ENCODE peak calls at places on chromosomes 7 and 10, in six cellular contexts. One of them, this sample, is unnamed.

GRCh38 chr10:10389182-10389581 is 628.5 kb upstream of the CELF2 start:
- DNase-seq in mucosa of descending colon: no peak
- DNase-seq in NT2/D1: no peak
- DNase-seq in GM12865: no peak
- DNase-seq in fibroblast of lung: no peak
- DNase-seq in dorsolateral prefrontal cortex: no peak
- DNase-seq in this sample: no peak

GRCh38 chr7:7736671-7737070 is 18.3 kb upstream of the RPA3 start:
- DNase-seq in GM12865: no peak
- DNase-seq in NT2/D1: peak
- DNase-seq in dorsolateral prefrontal cortex: no peak
- DNase-seq in fibroblast of lung: no peak
- DNase-seq in mucosa of descending colon: no peak
- DNase-seq in this sample: no peak

GRCh38 chr7:101518348-101518747 is 110.7 kb downstream of the MYL10 start:
- DNase-seq in NT2/D1: no peak
- DNase-seq in mucosa of descending colon: no peak
- DNase-seq in dorsolateral prefrontal cortex: no peak
- DNase-seq in fibroblast of lung: peak
- DNase-seq in GM12865: no peak
- DNase-seq in this sample: no peak

GRCh38 chr7:100852048-100852872 is at the start of gene SLC12A9:
- DNase-seq in mucosa of descending colon: peak
- DNase-seq in GM12865: peak
- DNase-seq in dorsolateral prefrontal cortex: peak
- DNase-seq in fibroblast of lung: peak
- DNase-seq in NT2/D1: peak
- DNase-seq in this sample: peak

GRCh38 chr7:42027521-42027920 is 209.5 kb downstream of the GLI3 start:
- DNase-seq in GM12865: no peak
- DNase-seq in mucosa of descending colon: no peak
- DNase-seq in NT2/D1: no peak
- DNase-seq in dorsolateral prefrontal cortex: no peak
- DNase-seq in fibroblast of lung: no peak
- DNase-seq in this sample: no peak

GRCh38 chr7:91135300-91135699 is 128.9 kb upstream of the FZD1 start:
- DNase-seq in GM12865: no peak
- DNase-seq in mucosa of descending colon: no peak
- DNase-seq in dorsolateral prefrontal cortex: no peak
- DNase-seq in fibroblast of lung: no peak
- DNase-seq in NT2/D1: no peak
- DNase-seq in this sample: no peak

GRCh38 chr7:37944737-37945054 is 24.3 kb downstream of the EPDR1 start:
- DNase-seq in NT2/D1: no peak
- DNase-seq in GM12865: no peak
- DNase-seq in fibroblast of lung: no peak
- DNase-seq in mucosa of descending colon: no peak
- DNase-seq in dorsolateral prefrontal cortex: no peak
- DNase-seq in this sample: no peak

GRCh38 chr10:99534939-99535763 is 2.4 kb downstream of the NKX2-3 start:
- DNase-seq in fibroblast of lung: no peak
- DNase-seq in mucosa of descending colon: no peak
- DNase-seq in NT2/D1: no peak
- DNase-seq in GM12865: peak
- DNase-seq in dorsolateral prefrontal cortex: no peak
- DNase-seq in this sample: no peak

GRCh38 chr10:27801171-27801785 is 55.7 kb upstream of the MKX start:
- DNase-seq in NT2/D1: no peak
- DNase-seq in mucosa of descending colon: no peak
- DNase-seq in dorsolateral prefrontal cortex: no peak
- DNase-seq in GM12865: no peak
- DNase-seq in fibroblast of lung: peak
- DNase-seq in this sample: no peak

GRCh38 chr10:6491841-6492609 is 88.1 kb downstream of the PRKCQ start:
- DNase-seq in mucosa of descending colon: no peak
- DNase-seq in GM12865: no peak
- DNase-seq in dorsolateral prefrontal cortex: no peak
- DNase-seq in NT2/D1: no peak
- DNase-seq in fibroblast of lung: no peak
- DNase-seq in this sample: no peak

GRCh38 chr7:76047305-76047810 is 442 bp downstream of the STYXL1 start:
- DNase-seq in fibroblast of lung: no peak
- DNase-seq in mucosa of descending colon: no peak
- DNase-seq in GM12865: peak
- DNase-seq in NT2/D1: no peak
- DNase-seq in dorsolateral prefrontal cortex: no peak
- DNase-seq in this sample: no peak

GRCh38 chr10:12812541-12812940 is 189.0 kb downstream of the CCDC3 start:
- DNase-seq in NT2/D1: no peak
- DNase-seq in dorsolateral prefrontal cortex: no peak
- DNase-seq in fibroblast of lung: no peak
- DNase-seq in GM12865: no peak
- DNase-seq in mucosa of descending colon: no peak
- DNase-seq in this sample: no peak

GRCh38 chr10:49488056-49488455 is 50.9 kb downstream of the ERCC6 start:
- DNase-seq in dorsolateral prefrontal cortex: no peak
- DNase-seq in fibroblast of lung: no peak
- DNase-seq in mucosa of descending colon: no peak
- DNase-seq in NT2/D1: no peak
- DNase-seq in GM12865: no peak
- DNase-seq in this sample: no peak

GRCh38 chr7:88132725-88133124 is 87.1 kb downstream of the SRI start:
- DNase-seq in dorsolateral prefrontal cortex: no peak
- DNase-seq in GM12865: no peak
- DNase-seq in mucosa of descending colon: no peak
- DNase-seq in NT2/D1: no peak
- DNase-seq in fibroblast of lung: no peak
- DNase-seq in this sample: no peak

GRCh38 chr7:64795176-64795575 is 948 bp downstream of the ZNF138 start:
- DNase-seq in dorsolateral prefrontal cortex: no peak
- DNase-seq in mucosa of descending colon: no peak
- DNase-seq in GM12865: no peak
- DNase-seq in fibroblast of lung: no peak
- DNase-seq in NT2/D1: no peak
- DNase-seq in this sample: no peak

GRCh38 chr7:70432567-70433001 is 699.4 kb upstream of the GALNT17 start:
- DNase-seq in mucosa of descending colon: no peak
- DNase-seq in fibroblast of lung: no peak
- DNase-seq in GM12865: no peak
- DNase-seq in dorsolateral prefrontal cortex: no peak
- DNase-seq in NT2/D1: no peak
- DNase-seq in this sample: no peak

GRCh38 chr7:102467581-102468415 is 3.0 kb downstream of the LRWD1 start:
- DNase-seq in dorsolateral prefrontal cortex: no peak
- DNase-seq in GM12865: no peak
- DNase-seq in fibroblast of lung: no peak
- DNase-seq in NT2/D1: no peak
- DNase-seq in mucosa of descending colon: peak
- DNase-seq in this sample: no peak

GRCh38 chr7:74429153-74429747 is 24.5 kb upstream of the GTF2IRD1 start:
- DNase-seq in dorsolateral prefrontal cortex: no peak
- DNase-seq in NT2/D1: peak
- DNase-seq in mucosa of descending colon: no peak
- DNase-seq in GM12865: no peak
- DNase-seq in fibroblast of lung: peak
- DNase-seq in this sample: no peak

GRCh38 chr7:28106316-28106957 is 74.2 kb downstream of the JAZF1 start:
- DNase-seq in fibroblast of lung: peak
- DNase-seq in dorsolateral prefrontal cortex: no peak
- DNase-seq in mucosa of descending colon: no peak
- DNase-seq in GM12865: no peak
- DNase-seq in NT2/D1: no peak
- DNase-seq in this sample: no peak

GRCh38 chr10:3811331-3811870 is 26.4 kb upstream of the KLF6 start:
- DNase-seq in fibroblast of lung: peak
- DNase-seq in dorsolateral prefrontal cortex: no peak
- DNase-seq in NT2/D1: no peak
- DNase-seq in GM12865: peak
- DNase-seq in mucosa of descending colon: no peak
- DNase-seq in this sample: no peak

GRCh38 chr7:99447943-99448342 is 9.2 kb downstream of the CPSF4 start:
- DNase-seq in dorsolateral prefrontal cortex: no peak
- DNase-seq in GM12865: no peak
- DNase-seq in NT2/D1: no peak
- DNase-seq in mucosa of descending colon: no peak
- DNase-seq in fibroblast of lung: no peak
- DNase-seq in this sample: peak

DNA sequence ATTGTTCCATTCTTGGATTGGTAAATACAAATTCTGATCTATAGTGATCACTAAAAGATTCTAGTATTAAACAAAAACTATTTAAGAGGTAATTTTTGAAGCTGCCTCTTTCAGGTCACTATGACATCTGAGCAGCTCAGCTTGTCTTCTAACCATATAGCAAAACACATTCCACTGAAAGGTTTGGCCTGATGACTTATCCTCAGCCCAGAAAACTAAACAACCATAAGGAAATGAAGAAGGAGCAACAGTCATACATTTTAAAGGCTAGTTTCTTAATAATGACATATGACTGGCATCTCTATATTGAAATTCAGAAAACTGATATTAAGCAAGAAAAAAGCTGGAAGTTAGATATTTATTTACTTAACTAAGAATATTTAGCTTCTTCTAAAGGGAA is 24.6 kb downstream of the NT5C2 start:
- DNase-seq in mucosa of descending colon: no peak
- DNase-seq in GM12865: no peak
- DNase-seq in fibroblast of lung: peak
- DNase-seq in NT2/D1: no peak
- DNase-seq in dorsolateral prefrontal cortex: no peak
- DNase-seq in this sample: no peak
- H3K4me3 ChIP-seq in mucosa of descending colon: no peak
- H3K4me3 ChIP-seq in GM12865: no peak
- H3K4me3 ChIP-seq in fibroblast of lung: no peak
- H3K4me3 ChIP-seq in NT2/D1: no peak
- H3K4me3 ChIP-seq in dorsolateral prefrontal cortex: no peak
- H3K4me3 ChIP-seq in this sample: no peak

DNA sequence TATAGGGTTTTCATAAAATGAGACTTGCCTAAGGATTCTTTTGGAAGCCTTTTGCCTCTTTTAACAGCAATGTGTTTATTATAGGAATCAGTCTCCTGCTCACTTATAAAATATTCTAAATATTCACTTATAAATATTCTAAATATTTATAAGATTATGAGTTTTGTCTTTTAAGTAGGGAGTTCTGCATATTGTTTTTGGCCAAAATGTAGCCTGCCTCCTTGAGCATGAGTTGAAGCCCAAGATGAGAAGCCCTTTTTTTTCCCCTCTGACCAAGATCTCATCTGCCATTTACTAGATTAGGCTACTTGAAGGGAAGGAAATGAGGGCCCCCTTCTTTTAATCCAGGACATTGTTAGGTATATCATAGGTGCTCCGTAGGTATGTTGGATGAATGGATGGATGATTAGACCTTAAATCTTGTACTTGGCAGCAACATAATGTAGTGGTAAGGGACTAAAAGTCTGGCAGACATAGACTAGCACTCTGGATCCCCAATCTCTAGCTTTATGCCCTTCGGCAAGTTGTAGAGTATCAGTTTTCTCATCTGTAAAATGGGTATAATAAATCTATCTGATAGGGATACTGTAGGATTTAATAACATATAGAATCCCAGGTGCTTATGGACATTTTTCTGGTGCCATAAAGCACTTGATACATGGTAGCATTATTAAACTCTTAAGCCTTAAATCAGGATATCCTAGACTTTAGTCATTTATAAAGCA is 59.1 kb downstream of the ARID5B start:
- DNase-seq in mucosa of descending colon: no peak
- DNase-seq in GM12865: no peak
- DNase-seq in fibroblast of lung: no peak
- DNase-seq in NT2/D1: no peak
- DNase-seq in dorsolateral prefrontal cortex: no peak
- DNase-seq in this sample: no peak
- H3K4me3 ChIP-seq in mucosa of descending colon: no peak
- H3K4me3 ChIP-seq in GM12865: no peak
- H3K4me3 ChIP-seq in fibroblast of lung: no peak
- H3K4me3 ChIP-seq in NT2/D1: no peak
- H3K4me3 ChIP-seq in dorsolateral prefrontal cortex: no peak
- H3K4me3 ChIP-seq in this sample: no peak

GRCh38 chr10:112376578-112376855 is 2.6 kb downstream of the ACSL5 start:
- DNase-seq in dorsolateral prefrontal cortex: no peak
- DNase-seq in fibroblast of lung: no peak
- DNase-seq in mucosa of descending colon: no peak
- DNase-seq in NT2/D1: no peak
- DNase-seq in GM12865: peak
- DNase-seq in this sample: no peak

GRCh38 chr10:112373912-112374338 is at the start of gene ACSL5:
- DNase-seq in dorsolateral prefrontal cortex: no peak
- DNase-seq in NT2/D1: no peak
- DNase-seq in fibroblast of lung: no peak
- DNase-seq in mucosa of descending colon: no peak
- DNase-seq in GM12865: no peak
- DNase-seq in this sample: no peak

GRCh38 chr10:112374724-112375541 is 1.0 kb downstream of the ACSL5 start:
- DNase-seq in fibroblast of lung: no peak
- DNase-seq in NT2/D1: no peak
- DNase-seq in dorsolateral prefrontal cortex: no peak
- DNase-seq in GM12865: peak
- DNase-seq in mucosa of descending colon: no peak
- DNase-seq in this sample: no peak

GRCh38 chr10:112379635-112380296 is 5.8 kb downstream of the ACSL5 start:
- DNase-seq in dorsolateral prefrontal cortex: no peak
- DNase-seq in mucosa of descending colon: no peak
- DNase-seq in fibroblast of lung: peak
- DNase-seq in GM12865: no peak
- DNase-seq in NT2/D1: no peak
- DNase-seq in this sample: no peak

GRCh38 chr10:112375721-112376577 is 2.0 kb downstream of the ACSL5 start:
- DNase-seq in GM12865: peak
- DNase-seq in NT2/D1: no peak
- DNase-seq in dorsolateral prefrontal cortex: no peak
- DNase-seq in fibroblast of lung: peak
- DNase-seq in mucosa of descending colon: peak
- DNase-seq in this sample: no peak
- H3K4me3 ChIP-seq in GM12865: peak
- H3K4me3 ChIP-seq in NT2/D1: no peak
- H3K4me3 ChIP-seq in dorsolateral prefrontal cortex: peak
- H3K4me3 ChIP-seq in fibroblast of lung: peak
- H3K4me3 ChIP-seq in mucosa of descending colon: peak
- H3K4me3 ChIP-seq in this sample: no peak

GRCh38 chr7:103989785-103990775 is 622 bp upstream of the RELN start:
- DNase-seq in NT2/D1: no peak
- DNase-seq in dorsolateral prefrontal cortex: no peak
- DNase-seq in fibroblast of lung: peak
- DNase-seq in mucosa of descending colon: no peak
- DNase-seq in GM12865: peak
- DNase-seq in this sample: no peak
- H3K4me3 ChIP-seq in NT2/D1: peak
- H3K4me3 ChIP-seq in dorsolateral prefrontal cortex: peak
- H3K4me3 ChIP-seq in fibroblast of lung: peak
- H3K4me3 ChIP-seq in mucosa of descending colon: no peak
- H3K4me3 ChIP-seq in GM12865: peak
- H3K4me3 ChIP-seq in this sample: no peak

GRCh38 chr7:129187681-129188371 is 607 bp upstream of the SMO start:
- DNase-seq in fibroblast of lung: no peak
- DNase-seq in NT2/D1: no peak
- DNase-seq in GM12865: no peak
- DNase-seq in dorsolateral prefrontal cortex: no peak
- DNase-seq in mucosa of descending colon: no peak
- DNase-seq in this sample: peak
- H3K4me3 ChIP-seq in fibroblast of lung: peak
- H3K4me3 ChIP-seq in NT2/D1: peak
- H3K4me3 ChIP-seq in GM12865: no peak
- H3K4me3 ChIP-seq in dorsolateral prefrontal cortex: peak
- H3K4me3 ChIP-seq in mucosa of descending colon: no peak
- H3K4me3 ChIP-seq in this sample: peak